ENCODE peak calls at places on chromosomes 1 and 21, in nine cellular contexts. F is effector memory CD4-positive, alpha-beta T cell; T is AG09319; S is sciatic nerve; O is NCI-H1436 treated with DMSO at 0.1 percent for 48 hours; M is pancreas; L is H54; B is WERI-Rb-1; D is left cardiac atrium. G is an unnamed sample.

GRCh38 chr1:91777630-91778300 is 108.2 kb downstream of the TGFBR3 start:
- DNase-seq in S (no peak), T (no peak), B (peak; percentile 19), M (no peak), D (no peak), O (no peak), F (no peak), L (no peak), G (no peak)

GRCh38 chr1:235336903-235337302 is 8.5 kb downstream of the GGPS1 start:
- DNase-seq in T (no peak), M (no peak), O (no peak), D (no peak), F (no peak), S (no peak), L (no peak), B (no peak), G (no peak)

GRCh38 chr21:45019076-45019886 is 55.1 kb upstream of the ADARB1 start:
- DNase-seq in L (no peak), O (no peak), M (peak; percentile 61), T (no peak), D (peak; percentile 56), F (no peak), B (no peak), S (peak; percentile 67), G (peak; percentile 67)

GRCh38 chr1:33244143-33244808 is 12.0 kb upstream of the ZNF362 start:
- DNase-seq in B (no peak), F (no peak), T (no peak), O (no peak), D (no peak), M (no peak), L (no peak), S (no peak), G (no peak)

GRCh38 chr21:26795866-26796329 is 49.3 kb downstream of the ADAMTS1 start:
- DNase-seq in F (no peak), D (peak; percentile 70), O (no peak), B (no peak), T (peak; percentile 85), M (peak; percentile 9), S (peak; percentile 84), L (peak; percentile 40), G (peak; percentile 90)

GRCh38 chr21:16775056-16775455 is 737.8 kb upstream of the CXADR start:
- DNase-seq in B (no peak), T (no peak), D (no peak), S (no peak), M (no peak), O (no peak), L (no peak), F (no peak), G (no peak)

GRCh38 chr1:7704214-7705047 is 66.7 kb upstream of the VAMP3 start:
- DNase-seq in M (peak; percentile 98), S (peak; percentile 95), O (no peak), T (peak; percentile 44), F (peak; percentile 84), D (peak; percentile 95), L (peak; percentile 74), B (peak; percentile 94), G (peak; percentile 96)

GRCh38 chr1:40044065-40044575 is 3.6 kb downstream of the CAP1 start:
- DNase-seq in O (no peak), S (no peak), D (no peak), F (no peak), T (no peak), L (no peak), B (no peak), M (no peak), G (no peak)

GRCh38 chr1:151511636-151512215 is 539 bp downstream of the CGN start:
- DNase-seq in T (no peak), M (peak; percentile 80), D (peak; percentile 33), B (peak; percentile 78), L (peak; percentile 68), O (no peak), F (peak; percentile 13), S (peak; percentile 61), G (peak; percentile 72)

GRCh38 chr21:45970674-45971486 is 10.7 kb upstream of the COL6A1 start:
- DNase-seq in S (peak; percentile 86), F (no peak), B (peak; percentile 87), O (no peak), L (peak; percentile 82), D (peak; percentile 78), T (no peak), M (peak; percentile 85), G (peak; percentile 88)

GRCh38 chr1:4594286-4594991 is 60.0 kb upstream of the AJAP1 start:
- DNase-seq in M (no peak), O (no peak), F (no peak), T (no peak), D (no peak), B (peak; percentile 28), S (peak; percentile 45), L (no peak), G (no peak)

GRCh38 chr1:173392895-173393654 is 84.1 kb upstream of the PRDX6 start:
- DNase-seq in S (no peak), M (no peak), B (no peak), F (no peak), D (no peak), T (peak; percentile 56), L (peak; percentile 32), O (no peak), G (no peak)

GRCh38 chr1:156616463-156616862 is 2.8 kb upstream of the HAPLN2 start:
- DNase-seq in M (no peak), D (peak; percentile 43), S (no peak), L (peak; percentile 42), F (no peak), B (peak; percentile 70), O (no peak), T (no peak), G (peak; percentile 85)

GRCh38 chr1:203252678-203253077 is 23.2 kb upstream of the CHIT1 start:
- DNase-seq in F (no peak), B (peak; percentile 89), S (no peak), O (peak; percentile 79), T (no peak), D (no peak), M (no peak), L (no peak), G (no peak)

GRCh38 chr1:64654519-64655341 is 90.1 kb upstream of the RAVER2 start:
- DNase-seq in O (no peak), D (no peak), M (no peak), S (no peak), L (no peak), B (no peak), T (peak; percentile 12), F (no peak), G (no peak)

GRCh38 chr1:152878042-152878441 is at the start of gene SMCP:
- DNase-seq in D (no peak), T (no peak), B (peak; percentile 93), L (no peak), M (no peak), S (no peak), F (no peak), O (no peak), G (no peak)

GRCh38 chr1:92882817-92883216 is 51.0 kb downstream of the RPL5 start:
- DNase-seq in D (no peak), B (no peak), O (no peak), L (no peak), M (no peak), F (peak; percentile 13), T (no peak), S (no peak), G (no peak)

GRCh38 chr1:78651247-78651646 is 1.6 kb downstream of the IFI44 start:
- DNase-seq in T (no peak), O (no peak), S (peak; percentile 57), B (no peak), M (peak; percentile 33), L (peak; percentile 3), D (no peak), F (no peak), G (no peak)

GRCh38 chr1:240244968-240245628 is 153.4 kb downstream of the FMN2 start:
- DNase-seq in S (no peak), D (no peak), L (no peak), M (no peak), O (no peak), F (no peak), B (no peak), T (peak; percentile 57), G (no peak)

GRCh38 chr21:34204021-34204420 is 130.6 kb downstream of the MRPS6 start:
- DNase-seq in D (no peak), S (no peak), F (no peak), L (no peak), T (no peak), O (no peak), M (no peak), B (no peak), G (no peak)

GRCh38 chr1:64574301-64574700 is 104.4 kb downstream of the CACHD1 start:
- DNase-seq in M (no peak), B (no peak), S (no peak), T (no peak), L (peak; percentile 9), D (no peak), F (no peak), O (no peak), G (no peak)

GRCh38 chr1:183590225-183591191 is at the start of gene NCF2:
- DNase-seq in M (no peak), O (no peak), D (no peak), L (no peak), F (no peak), B (no peak), S (no peak), T (no peak), G (no peak)

GRCh38 chr1:25598879-25599278 is 17.7 kb upstream of the MAN1C1 start:
- DNase-seq in M (no peak), T (no peak), O (no peak), B (no peak), D (no peak), S (no peak), L (no peak), F (no peak), G (no peak)

GRCh38 chr1:116686723-116687368 is 19.3 kb upstream of the IGSF3 start:
- DNase-seq in F (no peak), M (no peak), L (no peak), T (no peak), D (no peak), B (no peak), S (no peak), O (no peak), G (no peak)

GRCh38 chr1:181104042-181104789 is 15.7 kb downstream of the IER5 start:
- DNase-seq in M (no peak), D (no peak), O (no peak), S (no peak), T (no peak), L (no peak), F (no peak), B (no peak), G (no peak)

GRCh38 chr1:66436378-66437135 is 97.4 kb upstream of the SGIP1 start:
- DNase-seq in F (peak; percentile 16), O (no peak), L (peak; percentile 30), T (peak; percentile 85), S (no peak), D (no peak), B (no peak), M (no peak), G (no peak)

GRCh38 chr1:80218112-80218511 is 1211.6 kb upstream of the ADGRL4 start:
- DNase-seq in L (no peak), F (no peak), D (no peak), B (no peak), S (no peak), O (no peak), M (no peak), T (no peak), G (no peak)

GRCh38 chr1:226939439-226940028 is 560 bp upstream of the COQ8A start:
- DNase-seq in M (peak; percentile 81), S (peak; percentile 83), F (peak; percentile 57), L (peak; percentile 33), B (peak; percentile 20), T (no peak), D (peak; percentile 71), O (no peak), G (peak; percentile 84)

GRCh38 chr1:22500476-22500875 is 48.8 kb downstream of the ZBTB40 start:
- DNase-seq in D (peak; percentile 54), T (peak; percentile 34), L (no peak), F (no peak), O (peak; percentile 32), B (no peak), S (peak; percentile 63), M (no peak), G (no peak)

GRCh38 chr1:99456536-99456935 is 189.4 kb upstream of the PALMD start:
- DNase-seq in B (no peak), S (no peak), D (no peak), T (no peak), L (no peak), M (no peak), O (no peak), F (no peak), G (no peak)

GRCh38 chr1:176803042-176803441 is 340.1 kb downstream of the PAPPA2 start:
- DNase-seq in L (no peak), B (no peak), D (no peak), S (no peak), F (no peak), M (no peak), O (no peak), T (no peak), G (no peak)

G was measured in sigmoid colon.